ENCODE peak calls at places on chromosomes 2 and 18, in eight cellular contexts. B is T-helper 22 cell, G is colonic mucosa, L is GM04504, H is amniotic stem cell, C is kidney glomerular epithelial cell, T is NCI-H1105, Z is foreskin fibroblast. Q is an unnamed sample.
A peak's percentile ranks its signal among the peaks of the same experiment; 100 is the strongest.

GRCh38 chr2:128423788-128424165 is 105.1 kb upstream of the HS6ST1 start:
- DNase-seq in G (no peak), L (no peak), C (no peak), B (no peak), Z (no peak), T (no peak), H (no peak), Q (no peak)

GRCh38 chr2:240613781-240614180 is 11.5 kb upstream of the GPR35 start:
- DNase-seq in T (no peak), Z (no peak), G (no peak), C (no peak), H (no peak), L (no peak), B (no peak), Q (no peak)

GRCh38 chr2:231680992-231681852 is 27.1 kb upstream of the PTMA start:
- DNase-seq in G (peak; percentile 81), C (peak; percentile 33), Z (peak; percentile 96), H (peak; percentile 32), T (no peak), L (peak; percentile 47), B (no peak), Q (peak; percentile 98)

GRCh38 chr2:35783723-35784122 is 571.9 kb upstream of the CRIM1 start:
- DNase-seq in C (no peak), H (no peak), G (no peak), Z (no peak), B (no peak), T (no peak), L (no peak), Q (no peak)

GRCh38 chr2:98454500-98455235 is 10.0 kb downstream of the INPP4A start:
- DNase-seq in G (no peak), Z (peak; percentile 54), H (no peak), L (no peak), T (no peak), C (peak; percentile 11), B (no peak), Q (no peak)

GRCh38 chr18:75010260-75010659 is 198.7 kb downstream of the PTGR3 start:
- DNase-seq in B (no peak), L (no peak), H (no peak), Z (peak; percentile 15), T (no peak), C (no peak), G (no peak), Q (no peak)

GRCh38 chr18:78494204-78494603 is 485.4 kb upstream of the SALL3 start:
- DNase-seq in G (no peak), B (no peak), H (no peak), C (no peak), T (no peak), L (no peak), Z (no peak), Q (no peak)

GRCh38 chr2:230660294-230661060 is 52.2 kb upstream of the CAB39 start:
- DNase-seq in B (no peak), H (no peak), G (peak; percentile 53), T (no peak), L (no peak), C (no peak), Z (peak; percentile 55), Q (no peak)

GRCh38 chr2:10908195-10908594 is 3.5 kb upstream of the KCNF1 start:
- DNase-seq in G (no peak), Z (no peak), B (no peak), T (no peak), C (no peak), H (no peak), L (no peak), Q (no peak)

GRCh38 chr2:157895531-157895930 is 19.4 kb upstream of the ACVR1 start:
- DNase-seq in G (no peak), T (no peak), B (no peak), H (no peak), L (no peak), Z (peak; percentile 59), C (peak; percentile 48), Q (no peak)

GRCh38 chr2:104539649-104540048 is 314.3 kb upstream of the POU3F3 start:
- DNase-seq in G (no peak), T (no peak), Z (no peak), L (no peak), H (no peak), C (no peak), B (no peak), Q (no peak)

GRCh38 chr2:148824190-148824589 is 50.8 kb upstream of the KIF5C start:
- DNase-seq in H (no peak), L (no peak), G (no peak), Z (no peak), T (no peak), B (no peak), C (no peak), Q (no peak)

GRCh38 chr18:32441536-32441935 is 29.1 kb downstream of the GAREM1 start:
- DNase-seq in B (no peak), L (no peak), Z (no peak), C (no peak), H (no peak), T (no peak), G (no peak), Q (no peak)

GRCh38 chr2:7539077-7539476 is 621.9 kb downstream of the RNF144A start:
- DNase-seq in Z (no peak), T (no peak), G (no peak), H (no peak), C (no peak), L (no peak), B (no peak), Q (no peak)

GRCh38 chr2:158179660-158180059 is 78.0 kb downstream of the UPP2 start:
- DNase-seq in L (peak; percentile 1), C (no peak), B (no peak), Z (peak; percentile 31), T (no peak), G (no peak), H (no peak), Q (no peak)

GRCh38 chr2:118386636-118387302 is 298.5 kb downstream of the INSIG2 start:
- DNase-seq in B (no peak), Z (peak; percentile 94), C (peak; percentile 52), H (no peak), G (no peak), L (peak; percentile 75), T (no peak), Q (peak; percentile 36)

GRCh38 chr2:21098294-21098693 is 25.5 kb upstream of the TDRD15 start:
- DNase-seq in Z (no peak), T (no peak), B (no peak), C (no peak), G (no peak), H (no peak), L (no peak), Q (no peak)

GRCh38 chr2:56128235-56128634 is 55.6 kb upstream of the CCDC85A start:
- DNase-seq in L (no peak), B (no peak), G (no peak), T (no peak), C (no peak), H (no peak), Z (peak; percentile 5), Q (no peak)

GRCh38 chr2:212027681-212028628 is 510.6 kb downstream of the ERBB4 start:
- DNase-seq in B (no peak), Z (peak; percentile 43), G (no peak), T (no peak), L (no peak), H (no peak), C (no peak), Q (no peak)

GRCh38 chr2:169136885-169137534 is 67.6 kb downstream of the DHRS9 start:
- DNase-seq in G (no peak), B (no peak), L (no peak), C (no peak), Z (no peak), H (no peak), T (no peak), Q (no peak)

GRCh38 chr18:43192408-43192807 is 76.9 kb upstream of the RIT2 start:
- DNase-seq in T (no peak), B (no peak), H (no peak), C (no peak), G (no peak), L (no peak), Z (peak; percentile 17), Q (no peak)

GRCh38 chr2:26850002-26850431 is 2.1 kb downstream of the DPYSL5 start:
- DNase-seq in Z (no peak), G (no peak), H (no peak), C (no peak), L (no peak), T (no peak), B (no peak), Q (no peak)

GRCh38 chr2:930935-931334 is 19.7 kb upstream of the SNTG2 start:
- DNase-seq in G (no peak), T (no peak), C (no peak), Z (no peak), H (no peak), L (no peak), B (no peak), Q (no peak)

GRCh38 chr2:142536964-142537363 is 340.5 kb upstream of the KYNU start:
- DNase-seq in G (no peak), H (no peak), T (no peak), C (no peak), L (no peak), Z (no peak), B (no peak), Q (no peak)

Q was measured in 8988T.